ENCODE peak calls at places on chromosome X, in four cellular contexts. One of them, this sample, is unnamed.

GRCh38 chrX:15820106-15821073 is 30.1 kb downstream of the ZRSR2 start:
- DNase-seq in SJSA1: peak
- DNase-seq in cardiac fibroblast: no peak
- DNase-seq in NCI-H1417 treated with DMSO at 0.1 percent for 48 hours: no peak
- DNase-seq in this sample: no peak

GRCh38 chrX:68498044-68498507 is 775 bp upstream of the YIPF6 start:
- DNase-seq in SJSA1: no peak
- DNase-seq in cardiac fibroblast: no peak
- DNase-seq in NCI-H1417 treated with DMSO at 0.1 percent for 48 hours: no peak
- DNase-seq in this sample: no peak

GRCh38 chrX:136353519-136354095 is 52.8 kb downstream of the ADGRG4 start:
- DNase-seq in SJSA1: no peak
- DNase-seq in cardiac fibroblast: no peak
- DNase-seq in NCI-H1417 treated with DMSO at 0.1 percent for 48 hours: no peak
- DNase-seq in this sample: no peak

GRCh38 chrX:47637546-47638195 is 7.9 kb upstream of the CFP start:
- DNase-seq in SJSA1: no peak
- DNase-seq in cardiac fibroblast: no peak
- DNase-seq in NCI-H1417 treated with DMSO at 0.1 percent for 48 hours: no peak
- DNase-seq in this sample: peak

GRCh38 chrX:2789569-2789968 is 37.7 kb downstream of the XG start:
- DNase-seq in SJSA1: no peak
- DNase-seq in cardiac fibroblast: no peak
- DNase-seq in NCI-H1417 treated with DMSO at 0.1 percent for 48 hours: no peak
- DNase-seq in this sample: no peak

GRCh38 chrX:108167211-108167872 is 75.8 kb downstream of the ATG4A start:
- DNase-seq in SJSA1: no peak
- DNase-seq in cardiac fibroblast: peak
- DNase-seq in NCI-H1417 treated with DMSO at 0.1 percent for 48 hours: no peak
- DNase-seq in this sample: no peak

GRCh38 chrX:107154787-107155620 is 36.4 kb upstream of the RBM41 start:
- DNase-seq in SJSA1: peak
- DNase-seq in cardiac fibroblast: peak
- DNase-seq in NCI-H1417 treated with DMSO at 0.1 percent for 48 hours: no peak
- DNase-seq in this sample: peak

GRCh38 chrX:53230116-53230515 is 5.1 kb upstream of the KDM5C start:
- DNase-seq in SJSA1: no peak
- DNase-seq in cardiac fibroblast: no peak
- DNase-seq in NCI-H1417 treated with DMSO at 0.1 percent for 48 hours: no peak
- DNase-seq in this sample: no peak

GRCh38 chrX:14027511-14028019 is 2.1 kb downstream of the GEMIN8 start:
- DNase-seq in SJSA1: no peak
- DNase-seq in cardiac fibroblast: peak
- DNase-seq in NCI-H1417 treated with DMSO at 0.1 percent for 48 hours: no peak
- DNase-seq in this sample: peak

GRCh38 chrX:78375894-78376293 is 48.5 kb upstream of the CYSLTR1 start:
- DNase-seq in SJSA1: no peak
- DNase-seq in cardiac fibroblast: peak
- DNase-seq in NCI-H1417 treated with DMSO at 0.1 percent for 48 hours: no peak
- DNase-seq in this sample: peak

GRCh38 chrX:56764153-56764974 is 35.3 kb downstream of the NBDY start:
- DNase-seq in SJSA1: no peak
- DNase-seq in cardiac fibroblast: peak
- DNase-seq in NCI-H1417 treated with DMSO at 0.1 percent for 48 hours: no peak
- DNase-seq in this sample: no peak

GRCh38 chrX:2463973-2464676 is 36.7 kb downstream of the DHRSX start:
- DNase-seq in SJSA1: no peak
- DNase-seq in cardiac fibroblast: peak
- DNase-seq in NCI-H1417 treated with DMSO at 0.1 percent for 48 hours: no peak
- DNase-seq in this sample: no peak

GRCh38 chrX:47208108-47208507 is 10.4 kb upstream of the CDK16 start:
- DNase-seq in SJSA1: no peak
- DNase-seq in cardiac fibroblast: no peak
- DNase-seq in NCI-H1417 treated with DMSO at 0.1 percent for 48 hours: no peak
- DNase-seq in this sample: no peak

GRCh38 chrX:40009890-40010289 is 87.9 kb downstream of the BCOR start:
- DNase-seq in SJSA1: no peak
- DNase-seq in cardiac fibroblast: no peak
- DNase-seq in NCI-H1417 treated with DMSO at 0.1 percent for 48 hours: no peak
- DNase-seq in this sample: no peak

GRCh38 chrX:119622356-119623232 is 16.4 kb upstream of the NKRF start:
- DNase-seq in SJSA1: no peak
- DNase-seq in cardiac fibroblast: peak
- DNase-seq in NCI-H1417 treated with DMSO at 0.1 percent for 48 hours: no peak
- DNase-seq in this sample: no peak

GRCh38 chrX:112642349-112642748 is 37.4 kb downstream of the LHFPL1 start:
- DNase-seq in SJSA1: no peak
- DNase-seq in cardiac fibroblast: peak
- DNase-seq in NCI-H1417 treated with DMSO at 0.1 percent for 48 hours: no peak
- DNase-seq in this sample: peak

GRCh38 chrX:41276661-41277506 is 57.1 kb upstream of the DDX3X start:
- DNase-seq in SJSA1: no peak
- DNase-seq in cardiac fibroblast: no peak
- DNase-seq in NCI-H1417 treated with DMSO at 0.1 percent for 48 hours: no peak
- DNase-seq in this sample: no peak

GRCh38 chrX:40996886-40997530 is 88.2 kb upstream of the USP9X start:
- DNase-seq in SJSA1: no peak
- DNase-seq in cardiac fibroblast: peak
- DNase-seq in NCI-H1417 treated with DMSO at 0.1 percent for 48 hours: no peak
- DNase-seq in this sample: peak

GRCh38 chrX:46294234-46294633 is 251.0 kb downstream of the ZNF674 start:
- DNase-seq in SJSA1: no peak
- DNase-seq in cardiac fibroblast: peak
- DNase-seq in NCI-H1417 treated with DMSO at 0.1 percent for 48 hours: no peak
- DNase-seq in this sample: no peak

GRCh38 chrX:11908371-11908770 is 150.3 kb downstream of the MSL3 start:
- DNase-seq in SJSA1: no peak
- DNase-seq in cardiac fibroblast: peak
- DNase-seq in NCI-H1417 treated with DMSO at 0.1 percent for 48 hours: no peak
- DNase-seq in this sample: peak

GRCh38 chrX:153662266-153662665 is 11.3 kb downstream of the PNCK start:
- DNase-seq in SJSA1: no peak
- DNase-seq in cardiac fibroblast: peak
- DNase-seq in NCI-H1417 treated with DMSO at 0.1 percent for 48 hours: no peak
- DNase-seq in this sample: no peak

GRCh38 chrX:11786862-11787261 is 28.8 kb downstream of the MSL3 start:
- DNase-seq in SJSA1: no peak
- DNase-seq in cardiac fibroblast: no peak
- DNase-seq in NCI-H1417 treated with DMSO at 0.1 percent for 48 hours: no peak
- DNase-seq in this sample: no peak

GRCh38 chrX:70038515-70038914 is 11.2 kb downstream of the AWAT2 start:
- DNase-seq in SJSA1: no peak
- DNase-seq in cardiac fibroblast: no peak
- DNase-seq in NCI-H1417 treated with DMSO at 0.1 percent for 48 hours: no peak
- DNase-seq in this sample: no peak

GRCh38 chrX:68938244-68939004 is 109.6 kb downstream of the EFNB1 start:
- DNase-seq in SJSA1: peak
- DNase-seq in cardiac fibroblast: peak
- DNase-seq in NCI-H1417 treated with DMSO at 0.1 percent for 48 hours: no peak
- DNase-seq in this sample: no peak

This sample was measured in OCI-M1.